ENCODE peak calls at places on chromosomes 5 and 9, in ten cellular contexts. One of them, this sample, is unnamed.

GRCh38 chr5:78649220-78649700 is 688 bp upstream of the LHFPL2 start:
- DNase-seq in fibroblast of the aortic adventitia: peak
- DNase-seq in gastrocnemius medialis: no peak
- DNase-seq in MCF 10A: peak
- DNase-seq in heart right ventricle: no peak
- DNase-seq in fibroblast of mammary gland: peak
- DNase-seq in IMR-90: no peak
- DNase-seq in cardiac muscle cell: peak
- DNase-seq in endodermal cell: peak
- DNase-seq in RWPE1: peak
- DNase-seq in this sample: no peak

GRCh38 chr5:78600656-78601452 is 47.7 kb downstream of the LHFPL2 start:
- DNase-seq in fibroblast of the aortic adventitia: peak
- DNase-seq in gastrocnemius medialis: no peak
- DNase-seq in MCF 10A: no peak
- DNase-seq in heart right ventricle: no peak
- DNase-seq in fibroblast of mammary gland: peak
- DNase-seq in IMR-90: peak
- DNase-seq in cardiac muscle cell: no peak
- DNase-seq in endodermal cell: no peak
- DNase-seq in RWPE1: no peak
- DNase-seq in this sample: no peak

GRCh38 chr5:14209836-14210235 is 66.7 kb downstream of the TRIO start:
- DNase-seq in fibroblast of the aortic adventitia: no peak
- DNase-seq in gastrocnemius medialis: no peak
- DNase-seq in MCF 10A: no peak
- DNase-seq in heart right ventricle: no peak
- DNase-seq in fibroblast of mammary gland: no peak
- DNase-seq in IMR-90: no peak
- DNase-seq in cardiac muscle cell: no peak
- DNase-seq in endodermal cell: no peak
- DNase-seq in RWPE1: no peak
- DNase-seq in this sample: no peak

GRCh38 chr9:127458921-127459320 is 7.6 kb downstream of the LRSAM1 start:
- DNase-seq in fibroblast of the aortic adventitia: no peak
- DNase-seq in gastrocnemius medialis: no peak
- DNase-seq in MCF 10A: no peak
- DNase-seq in heart right ventricle: peak
- DNase-seq in fibroblast of mammary gland: no peak
- DNase-seq in IMR-90: no peak
- DNase-seq in cardiac muscle cell: no peak
- DNase-seq in endodermal cell: no peak
- DNase-seq in RWPE1: no peak
- DNase-seq in this sample: no peak

GRCh38 chr9:38319496-38320173 is 72.9 kb upstream of the ALDH1B1 start:
- DNase-seq in fibroblast of the aortic adventitia: peak
- DNase-seq in gastrocnemius medialis: no peak
- DNase-seq in MCF 10A: no peak
- DNase-seq in heart right ventricle: no peak
- DNase-seq in fibroblast of mammary gland: no peak
- DNase-seq in IMR-90: no peak
- DNase-seq in cardiac muscle cell: no peak
- DNase-seq in endodermal cell: no peak
- DNase-seq in RWPE1: no peak
- DNase-seq in this sample: no peak

GRCh38 chr5:127988149-127988755 is 95.3 kb upstream of the SLC12A2 start:
- DNase-seq in fibroblast of the aortic adventitia: peak
- DNase-seq in gastrocnemius medialis: no peak
- DNase-seq in MCF 10A: peak
- DNase-seq in heart right ventricle: no peak
- DNase-seq in fibroblast of mammary gland: peak
- DNase-seq in IMR-90: peak
- DNase-seq in cardiac muscle cell: peak
- DNase-seq in endodermal cell: no peak
- DNase-seq in RWPE1: peak
- DNase-seq in this sample: no peak

GRCh38 chr9:80797841-80798688 is 891.3 kb downstream of the TLE1 start:
- DNase-seq in fibroblast of the aortic adventitia: peak
- DNase-seq in gastrocnemius medialis: no peak
- DNase-seq in MCF 10A: no peak
- DNase-seq in heart right ventricle: peak
- DNase-seq in fibroblast of mammary gland: peak
- DNase-seq in IMR-90: peak
- DNase-seq in cardiac muscle cell: peak
- DNase-seq in endodermal cell: no peak
- DNase-seq in RWPE1: no peak
- DNase-seq in this sample: no peak

GRCh38 chr5:119031905-119032304 is 39.0 kb upstream of the DMXL1 start:
- DNase-seq in fibroblast of the aortic adventitia: no peak
- DNase-seq in gastrocnemius medialis: no peak
- DNase-seq in MCF 10A: peak
- DNase-seq in heart right ventricle: no peak
- DNase-seq in fibroblast of mammary gland: peak
- DNase-seq in IMR-90: no peak
- DNase-seq in cardiac muscle cell: no peak
- DNase-seq in endodermal cell: no peak
- DNase-seq in RWPE1: no peak
- DNase-seq in this sample: no peak

GRCh38 chr5:102421647-102422046 is 77.2 kb downstream of the SLCO6A1 start:
- DNase-seq in fibroblast of the aortic adventitia: no peak
- DNase-seq in gastrocnemius medialis: no peak
- DNase-seq in MCF 10A: peak
- DNase-seq in heart right ventricle: no peak
- DNase-seq in fibroblast of mammary gland: no peak
- DNase-seq in IMR-90: no peak
- DNase-seq in cardiac muscle cell: no peak
- DNase-seq in endodermal cell: no peak
- DNase-seq in RWPE1: no peak
- DNase-seq in this sample: no peak

GRCh38 chr9:116599342-116599884 is 87.7 kb upstream of the TRIM32 start:
- DNase-seq in fibroblast of the aortic adventitia: no peak
- DNase-seq in gastrocnemius medialis: no peak
- DNase-seq in MCF 10A: no peak
- DNase-seq in heart right ventricle: no peak
- DNase-seq in fibroblast of mammary gland: no peak
- DNase-seq in IMR-90: no peak
- DNase-seq in cardiac muscle cell: no peak
- DNase-seq in endodermal cell: no peak
- DNase-seq in RWPE1: no peak
- DNase-seq in this sample: no peak
- TF ChIP-seq CTCF in fibroblast of the aortic adventitia: peak
- TF ChIP-seq CTCF in gastrocnemius medialis: no peak
- TF ChIP-seq CTCF in MCF 10A: no peak
- TF ChIP-seq CTCF in heart right ventricle: no peak
- TF ChIP-seq CTCF in fibroblast of mammary gland: peak
- TF ChIP-seq CTCF in IMR-90: no peak
- TF ChIP-seq CTCF in cardiac muscle cell: no peak
- TF ChIP-seq CTCF in endodermal cell: peak
- TF ChIP-seq CTCF in RWPE1: no peak
- TF ChIP-seq CTCF in this sample: peak

GRCh38 chr9:131837316-131837715 is 97.4 kb upstream of the RAPGEF1 start:
- DNase-seq in fibroblast of the aortic adventitia: no peak
- DNase-seq in gastrocnemius medialis: no peak
- DNase-seq in MCF 10A: peak
- DNase-seq in heart right ventricle: peak
- DNase-seq in fibroblast of mammary gland: no peak
- DNase-seq in IMR-90: no peak
- DNase-seq in cardiac muscle cell: peak
- DNase-seq in endodermal cell: peak
- DNase-seq in RWPE1: no peak
- DNase-seq in this sample: no peak
- TF ChIP-seq CTCF in fibroblast of the aortic adventitia: no peak
- TF ChIP-seq CTCF in gastrocnemius medialis: peak
- TF ChIP-seq CTCF in MCF 10A: peak
- TF ChIP-seq CTCF in heart right ventricle: no peak
- TF ChIP-seq CTCF in fibroblast of mammary gland: no peak
- TF ChIP-seq CTCF in IMR-90: peak
- TF ChIP-seq CTCF in cardiac muscle cell: peak
- TF ChIP-seq CTCF in endodermal cell: peak
- TF ChIP-seq CTCF in RWPE1: no peak
- TF ChIP-seq CTCF in this sample: peak

GRCh38 chr5:1502737-1503120 is 21.0 kb downstream of the LPCAT1 start:
- DNase-seq in fibroblast of the aortic adventitia: no peak
- DNase-seq in gastrocnemius medialis: no peak
- DNase-seq in MCF 10A: no peak
- DNase-seq in heart right ventricle: no peak
- DNase-seq in fibroblast of mammary gland: no peak
- DNase-seq in IMR-90: no peak
- DNase-seq in cardiac muscle cell: no peak
- DNase-seq in endodermal cell: no peak
- DNase-seq in RWPE1: no peak
- DNase-seq in this sample: no peak

GRCh38 chr5:1504244-1504595 is 19.5 kb downstream of the LPCAT1 start:
- DNase-seq in fibroblast of the aortic adventitia: no peak
- DNase-seq in gastrocnemius medialis: no peak
- DNase-seq in MCF 10A: no peak
- DNase-seq in heart right ventricle: no peak
- DNase-seq in fibroblast of mammary gland: no peak
- DNase-seq in IMR-90: no peak
- DNase-seq in cardiac muscle cell: no peak
- DNase-seq in endodermal cell: no peak
- DNase-seq in RWPE1: no peak
- DNase-seq in this sample: no peak

GRCh38 chr5:1504617-1505016 is 19.1 kb downstream of the LPCAT1 start:
- DNase-seq in fibroblast of the aortic adventitia: no peak
- DNase-seq in gastrocnemius medialis: no peak
- DNase-seq in MCF 10A: no peak
- DNase-seq in heart right ventricle: no peak
- DNase-seq in fibroblast of mammary gland: no peak
- DNase-seq in IMR-90: no peak
- DNase-seq in cardiac muscle cell: no peak
- DNase-seq in endodermal cell: no peak
- DNase-seq in RWPE1: no peak
- DNase-seq in this sample: no peak

GRCh38 chr5:1502046-1502736 is 21.6 kb downstream of the LPCAT1 start:
- DNase-seq in fibroblast of the aortic adventitia: no peak
- DNase-seq in gastrocnemius medialis: peak
- DNase-seq in MCF 10A: no peak
- DNase-seq in heart right ventricle: peak
- DNase-seq in fibroblast of mammary gland: no peak
- DNase-seq in IMR-90: no peak
- DNase-seq in cardiac muscle cell: no peak
- DNase-seq in endodermal cell: peak
- DNase-seq in RWPE1: no peak
- DNase-seq in this sample: no peak

DNA sequence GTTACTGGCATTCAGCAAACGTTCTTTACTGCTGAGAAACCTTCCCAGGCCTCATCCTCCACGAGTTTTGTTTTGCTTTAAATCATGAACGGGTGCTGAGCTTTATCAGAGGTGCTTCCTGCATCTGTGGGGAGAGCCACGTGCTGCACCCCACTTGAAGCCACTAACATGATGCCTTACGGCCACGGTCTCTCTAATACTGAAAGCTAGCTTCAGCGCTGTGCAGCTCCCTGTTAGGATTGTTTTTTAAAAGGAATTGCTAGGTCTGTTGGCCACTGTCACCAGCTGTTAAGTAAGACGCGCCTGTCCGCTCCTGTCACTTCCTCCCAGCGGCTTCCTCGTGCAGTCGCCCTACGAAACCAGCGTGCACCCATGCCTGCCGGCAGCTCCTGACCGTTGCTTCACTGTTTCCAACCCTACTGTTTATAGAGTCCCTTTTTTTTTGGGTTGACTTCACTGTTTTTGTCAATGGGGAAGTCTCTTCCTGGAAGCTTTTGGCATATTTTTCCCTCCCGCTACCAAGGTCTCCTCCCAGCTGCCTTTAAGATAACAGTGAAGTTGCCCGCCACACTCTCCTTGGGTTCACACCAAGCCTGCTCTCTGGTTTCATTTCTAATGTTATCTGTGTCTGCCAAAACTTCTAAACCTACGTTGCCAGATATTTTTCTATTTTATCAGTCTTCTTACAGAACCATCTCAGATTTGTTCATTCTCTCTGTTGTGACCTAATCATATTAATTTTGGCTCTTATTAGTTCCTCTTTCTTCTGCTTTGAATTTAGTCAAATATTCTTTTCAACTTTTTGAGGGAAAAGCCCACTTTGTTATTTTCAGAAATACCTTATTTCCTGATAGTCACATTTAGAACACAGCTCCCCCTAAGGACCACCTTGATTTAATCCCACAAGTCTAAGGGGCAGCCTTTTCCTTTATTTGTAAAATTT is 20.2 kb downstream of the LPCAT1 start:
- DNase-seq in fibroblast of the aortic adventitia: peak
- DNase-seq in gastrocnemius medialis: peak
- DNase-seq in MCF 10A: no peak
- DNase-seq in heart right ventricle: peak
- DNase-seq in fibroblast of mammary gland: no peak
- DNase-seq in IMR-90: peak
- DNase-seq in cardiac muscle cell: peak
- DNase-seq in endodermal cell: no peak
- DNase-seq in RWPE1: no peak
- DNase-seq in this sample: no peak
- TF ChIP-seq CTCF in fibroblast of the aortic adventitia: no peak
- TF ChIP-seq CTCF in gastrocnemius medialis: no peak
- TF ChIP-seq CTCF in MCF 10A: no peak
- TF ChIP-seq CTCF in heart right ventricle: no peak
- TF ChIP-seq CTCF in fibroblast of mammary gland: no peak
- TF ChIP-seq CTCF in IMR-90: no peak
- TF ChIP-seq CTCF in cardiac muscle cell: peak
- TF ChIP-seq CTCF in endodermal cell: peak
- TF ChIP-seq CTCF in RWPE1: no peak
- TF ChIP-seq CTCF in this sample: no peak

GRCh38 chr5:129903466-129904101 is 681 bp upstream of the CHSY3 start:
- DNase-seq in fibroblast of the aortic adventitia: no peak
- DNase-seq in gastrocnemius medialis: no peak
- DNase-seq in MCF 10A: no peak
- DNase-seq in heart right ventricle: no peak
- DNase-seq in fibroblast of mammary gland: no peak
- DNase-seq in IMR-90: no peak
- DNase-seq in cardiac muscle cell: no peak
- DNase-seq in endodermal cell: no peak
- DNase-seq in RWPE1: no peak
- DNase-seq in this sample: no peak

GRCh38 chr5:129904102-129904666 is at the start of gene CHSY3:
- DNase-seq in fibroblast of the aortic adventitia: peak
- DNase-seq in gastrocnemius medialis: peak
- DNase-seq in MCF 10A: peak
- DNase-seq in heart right ventricle: peak
- DNase-seq in fibroblast of mammary gland: peak
- DNase-seq in IMR-90: peak
- DNase-seq in cardiac muscle cell: peak
- DNase-seq in endodermal cell: peak
- DNase-seq in RWPE1: peak
- DNase-seq in this sample: peak

GRCh38 chr5:129904667-129905466 is 602 bp downstream of the CHSY3 start:
- DNase-seq in fibroblast of the aortic adventitia: no peak
- DNase-seq in gastrocnemius medialis: no peak
- DNase-seq in MCF 10A: peak
- DNase-seq in heart right ventricle: peak
- DNase-seq in fibroblast of mammary gland: peak
- DNase-seq in IMR-90: no peak
- DNase-seq in cardiac muscle cell: peak
- DNase-seq in endodermal cell: peak
- DNase-seq in RWPE1: peak
- DNase-seq in this sample: peak

GRCh38 chr5:129902806-129903205 is 1.5 kb upstream of the CHSY3 start:
- DNase-seq in fibroblast of the aortic adventitia: no peak
- DNase-seq in gastrocnemius medialis: no peak
- DNase-seq in MCF 10A: no peak
- DNase-seq in heart right ventricle: no peak
- DNase-seq in fibroblast of mammary gland: no peak
- DNase-seq in IMR-90: no peak
- DNase-seq in cardiac muscle cell: no peak
- DNase-seq in endodermal cell: no peak
- DNase-seq in RWPE1: no peak
- DNase-seq in this sample: no peak

GRCh38 chr5:129899454-129899853 is 4.8 kb upstream of the CHSY3 start:
- DNase-seq in fibroblast of the aortic adventitia: peak
- DNase-seq in gastrocnemius medialis: no peak
- DNase-seq in MCF 10A: peak
- DNase-seq in heart right ventricle: no peak
- DNase-seq in fibroblast of mammary gland: peak
- DNase-seq in IMR-90: peak
- DNase-seq in cardiac muscle cell: peak
- DNase-seq in endodermal cell: no peak
- DNase-seq in RWPE1: no peak
- DNase-seq in this sample: no peak
- TF ChIP-seq CTCF in fibroblast of the aortic adventitia: peak
- TF ChIP-seq CTCF in gastrocnemius medialis: peak
- TF ChIP-seq CTCF in MCF 10A: peak
- TF ChIP-seq CTCF in heart right ventricle: no peak
- TF ChIP-seq CTCF in fibroblast of mammary gland: peak
- TF ChIP-seq CTCF in IMR-90: peak
- TF ChIP-seq CTCF in cardiac muscle cell: peak
- TF ChIP-seq CTCF in endodermal cell: peak
- TF ChIP-seq CTCF in RWPE1: peak
- TF ChIP-seq CTCF in this sample: peak